ENCODE peak calls at places on chromosomes 2 and 18, in five cellular contexts. One of them, this sample, is unnamed.

GRCh38 chr2:95024306-95024880 is 1.1 kb upstream of the MAL start:
- DNase-seq in non-pigmented ciliary epithelial cell: no peak
- DNase-seq in GDM1: no peak
- DNase-seq in iris pigment epithelial cell: no peak
- DNase-seq in NCI-H510A treated with DMSO at 0.1 percent for 48 hours: no peak
- DNase-seq in this sample: no peak

GRCh38 chr2:119202610-119203351 is 20.9 kb upstream of the STEAP3 start:
- DNase-seq in NCI-H510A treated with DMSO at 0.1 percent for 48 hours: no peak
- DNase-seq in iris pigment epithelial cell: no peak
- DNase-seq in non-pigmented ciliary epithelial cell: no peak
- DNase-seq in GDM1: no peak
- DNase-seq in this sample: no peak

GRCh38 chr2:10172033-10172865 is 49.7 kb downstream of the RRM2 start:
- DNase-seq in NCI-H510A treated with DMSO at 0.1 percent for 48 hours: no peak
- DNase-seq in non-pigmented ciliary epithelial cell: no peak
- DNase-seq in GDM1: no peak
- DNase-seq in iris pigment epithelial cell: no peak
- DNase-seq in this sample: no peak

GRCh38 chr2:71746946-71747501 is 293.7 kb downstream of the DYSF start:
- DNase-seq in iris pigment epithelial cell: no peak
- DNase-seq in NCI-H510A treated with DMSO at 0.1 percent for 48 hours: peak
- DNase-seq in non-pigmented ciliary epithelial cell: no peak
- DNase-seq in GDM1: no peak
- DNase-seq in this sample: no peak

GRCh38 chr2:225326969-225327368 is 72.5 kb upstream of the NYAP2 start:
- DNase-seq in NCI-H510A treated with DMSO at 0.1 percent for 48 hours: no peak
- DNase-seq in iris pigment epithelial cell: peak
- DNase-seq in GDM1: no peak
- DNase-seq in non-pigmented ciliary epithelial cell: no peak
- DNase-seq in this sample: no peak

GRCh38 chr18:6363216-6363615 is 51.5 kb downstream of the L3MBTL4 start:
- DNase-seq in GDM1: no peak
- DNase-seq in non-pigmented ciliary epithelial cell: no peak
- DNase-seq in iris pigment epithelial cell: no peak
- DNase-seq in NCI-H510A treated with DMSO at 0.1 percent for 48 hours: no peak
- DNase-seq in this sample: no peak

GRCh38 chr2:172429351-172429968 is 2.1 kb downstream of the ITGA6 start:
- DNase-seq in non-pigmented ciliary epithelial cell: no peak
- DNase-seq in GDM1: no peak
- DNase-seq in NCI-H510A treated with DMSO at 0.1 percent for 48 hours: no peak
- DNase-seq in iris pigment epithelial cell: peak
- DNase-seq in this sample: peak

GRCh38 chr2:120732506-120733237 is 3.0 kb upstream of the GLI2 start:
- DNase-seq in non-pigmented ciliary epithelial cell: no peak
- DNase-seq in iris pigment epithelial cell: no peak
- DNase-seq in NCI-H510A treated with DMSO at 0.1 percent for 48 hours: no peak
- DNase-seq in GDM1: no peak
- DNase-seq in this sample: no peak

GRCh38 chr2:149617476-149617875 is 29.9 kb upstream of the MMADHC start:
- DNase-seq in GDM1: no peak
- DNase-seq in iris pigment epithelial cell: peak
- DNase-seq in non-pigmented ciliary epithelial cell: no peak
- DNase-seq in NCI-H510A treated with DMSO at 0.1 percent for 48 hours: no peak
- DNase-seq in this sample: no peak

GRCh38 chr2:12605936-12606335 is 110.8 kb upstream of the TRIB2 start:
- DNase-seq in iris pigment epithelial cell: peak
- DNase-seq in NCI-H510A treated with DMSO at 0.1 percent for 48 hours: no peak
- DNase-seq in non-pigmented ciliary epithelial cell: no peak
- DNase-seq in GDM1: no peak
- DNase-seq in this sample: no peak

GRCh38 chr2:168490916-168491605 is 35.0 kb downstream of the CERS6 start:
- DNase-seq in non-pigmented ciliary epithelial cell: no peak
- DNase-seq in GDM1: peak
- DNase-seq in iris pigment epithelial cell: no peak
- DNase-seq in NCI-H510A treated with DMSO at 0.1 percent for 48 hours: no peak
- DNase-seq in this sample: no peak

GRCh38 chr2:207258191-207258991 is 92.6 kb upstream of the KLF7 start:
- DNase-seq in NCI-H510A treated with DMSO at 0.1 percent for 48 hours: peak
- DNase-seq in iris pigment epithelial cell: peak
- DNase-seq in GDM1: peak
- DNase-seq in non-pigmented ciliary epithelial cell: peak
- DNase-seq in this sample: peak

GRCh38 chr2:115214050-115214449 is 771.6 kb downstream of the DPP10 start:
- DNase-seq in GDM1: no peak
- DNase-seq in NCI-H510A treated with DMSO at 0.1 percent for 48 hours: no peak
- DNase-seq in iris pigment epithelial cell: no peak
- DNase-seq in non-pigmented ciliary epithelial cell: no peak
- DNase-seq in this sample: no peak

GRCh38 chr2:157628282-157628531 is 457 bp downstream of the ACVR1C start:
- DNase-seq in iris pigment epithelial cell: no peak
- DNase-seq in GDM1: no peak
- DNase-seq in NCI-H510A treated with DMSO at 0.1 percent for 48 hours: no peak
- DNase-seq in non-pigmented ciliary epithelial cell: no peak
- DNase-seq in this sample: no peak

GRCh38 chr2:196170681-196171247 is 614 bp downstream of the STK17B start:
- DNase-seq in non-pigmented ciliary epithelial cell: no peak
- DNase-seq in iris pigment epithelial cell: peak
- DNase-seq in GDM1: peak
- DNase-seq in NCI-H510A treated with DMSO at 0.1 percent for 48 hours: no peak
- DNase-seq in this sample: peak

GRCh38 chr2:176642074-176642473 is 372.8 kb downstream of the MTX2 start:
- DNase-seq in iris pigment epithelial cell: peak
- DNase-seq in non-pigmented ciliary epithelial cell: peak
- DNase-seq in GDM1: no peak
- DNase-seq in NCI-H510A treated with DMSO at 0.1 percent for 48 hours: no peak
- DNase-seq in this sample: no peak

GRCh38 chr2:129823044-129823443 is 156.4 kb upstream of the RAB6C start:
- DNase-seq in iris pigment epithelial cell: no peak
- DNase-seq in NCI-H510A treated with DMSO at 0.1 percent for 48 hours: no peak
- DNase-seq in GDM1: no peak
- DNase-seq in non-pigmented ciliary epithelial cell: no peak
- DNase-seq in this sample: no peak

GRCh38 chr2:124540805-124541204 is 515.7 kb downstream of the CNTNAP5 start:
- DNase-seq in iris pigment epithelial cell: no peak
- DNase-seq in NCI-H510A treated with DMSO at 0.1 percent for 48 hours: no peak
- DNase-seq in GDM1: no peak
- DNase-seq in non-pigmented ciliary epithelial cell: no peak
- DNase-seq in this sample: no peak

GRCh38 chr2:151906633-151906998 is 78.4 kb upstream of the ARL5A start:
- DNase-seq in GDM1: no peak
- DNase-seq in NCI-H510A treated with DMSO at 0.1 percent for 48 hours: no peak
- DNase-seq in iris pigment epithelial cell: no peak
- DNase-seq in non-pigmented ciliary epithelial cell: no peak
- DNase-seq in this sample: no peak

GRCh38 chr18:59800897-59801296 is 98.9 kb upstream of the PMAIP1 start:
- DNase-seq in non-pigmented ciliary epithelial cell: no peak
- DNase-seq in GDM1: no peak
- DNase-seq in iris pigment epithelial cell: no peak
- DNase-seq in NCI-H510A treated with DMSO at 0.1 percent for 48 hours: no peak
- DNase-seq in this sample: no peak

GRCh38 chr2:178304262-178304661 is 110.0 kb downstream of the OSBPL6 start:
- DNase-seq in NCI-H510A treated with DMSO at 0.1 percent for 48 hours: no peak
- DNase-seq in iris pigment epithelial cell: no peak
- DNase-seq in non-pigmented ciliary epithelial cell: no peak
- DNase-seq in GDM1: no peak
- DNase-seq in this sample: peak

GRCh38 chr2:166451451-166451850 is 42.6 kb downstream of the SCN7A start:
- DNase-seq in NCI-H510A treated with DMSO at 0.1 percent for 48 hours: no peak
- DNase-seq in non-pigmented ciliary epithelial cell: no peak
- DNase-seq in iris pigment epithelial cell: peak
- DNase-seq in GDM1: no peak
- DNase-seq in this sample: no peak